ENCODE peak calls at places on chromosomes 13 and 19, in nine cellular contexts. L, B, K, Q, J, U, G, V and R are unnamed samples.

GRCh38 chr19:38047048-38047435 is 140.0 kb downstream of the SIPA1L3 start:
- DNase-seq in G (no peak), Q (peak; percentile 29), K (no peak), B (no peak), V (no peak), U (no peak), L (no peak), J (no peak), R (no peak)

GRCh38 chr13:71017607-71018006 is 849.4 kb downstream of the DACH1 start:
- DNase-seq in Q (no peak), K (no peak), L (no peak), U (no peak), G (no peak), V (no peak), J (no peak), B (no peak), R (no peak)

GRCh38 chr13:32955881-32956594 is 60.2 kb upstream of the KL start:
- DNase-seq in B (no peak), K (no peak), V (no peak), G (no peak), Q (no peak), J (no peak), U (no peak), L (no peak), R (no peak)

GRCh38 chr13:81874681-81875661 is 1534.0 kb upstream of the SPRY2 start:
- DNase-seq in L (no peak), Q (no peak), K (no peak), U (no peak), B (no peak), V (no peak), J (no peak), G (no peak), R (no peak)

GRCh38 chr13:39201075-39201630 is 162.9 kb downstream of the NHLRC3 start:
- DNase-seq in V (no peak), J (no peak), K (no peak), B (no peak), G (peak; percentile 56), Q (no peak), L (no peak), U (no peak), R (no peak)

GRCh38 chr19:7619671-7620441 is 9.5 kb downstream of the XAB2 start:
- DNase-seq in U (no peak), V (no peak), B (no peak), L (no peak), Q (no peak), K (no peak), G (peak; percentile 68), J (no peak), R (no peak)

GRCh38 chr13:85013006-85013405 is 786.2 kb downstream of the SLITRK6 start:
- DNase-seq in G (no peak), V (no peak), K (no peak), J (no peak), L (no peak), B (no peak), U (no peak), Q (no peak), R (no peak)

GRCh38 chr19:29260477-29261317 is 47.7 kb upstream of the UQCRFS1 start:
- DNase-seq in K (no peak), G (no peak), Q (peak; percentile 5), J (no peak), B (no peak), V (peak; percentile 23), U (peak; percentile 4), L (peak; percentile 44), R (peak; percentile 18)

GRCh38 chr19:53553865-53554791 is 16.2 kb downstream of the ZNF331 start:
- DNase-seq in V (no peak), Q (peak; percentile 85), U (peak; percentile 93), L (no peak), G (peak; percentile 95), K (peak; percentile 92), J (peak; percentile 68), B (peak; percentile 93), R (peak; percentile 86)

GRCh38 chr19:24051516-24051915 is 35.5 kb upstream of the ZNF254 start:
- DNase-seq in U (no peak), K (no peak), J (no peak), V (no peak), B (no peak), G (no peak), Q (no peak), L (no peak), R (no peak)

GRCh38 chr19:8367327-8368001 is 3.5 kb downstream of the ANGPTL4 start:
- DNase-seq in V (no peak), G (peak; percentile 96), Q (no peak), U (peak; percentile 98), J (peak; percentile 96), L (no peak), B (no peak), K (peak; percentile 81), R (no peak)

GRCh38 chr19:38197937-38198704 is 25.9 kb downstream of the DPF1 start:
- DNase-seq in V (no peak), Q (no peak), U (no peak), J (no peak), K (no peak), L (no peak), B (no peak), G (no peak), R (no peak)

GRCh38 chr19:35365303-35365702 is 5.6 kb upstream of the GPR42 start:
- DNase-seq in G (no peak), L (no peak), Q (no peak), J (no peak), K (no peak), V (no peak), U (no peak), B (no peak), R (no peak)

GRCh38 chr19:58440556-58440955 is 603 bp upstream of the ZNF132 start:
- DNase-seq in K (no peak), U (no peak), J (no peak), V (no peak), L (no peak), G (no peak), Q (no peak), B (no peak), R (no peak)

GRCh38 chr19:3108775-3109174 is 14.6 kb downstream of the GNA11 start:
- DNase-seq in U (peak; percentile 50), J (peak; percentile 18), L (peak; percentile 73), G (peak; percentile 78), K (peak; percentile 78), Q (peak; percentile 67), B (peak; percentile 38), V (peak; percentile 56), R (peak; percentile 56)

GRCh38 chr19:41501854-41502253 is 58.9 kb downstream of the ERICH4 start:
- DNase-seq in J (no peak), V (no peak), L (no peak), U (no peak), G (no peak), Q (no peak), B (no peak), K (no peak), R (no peak)

GRCh38 chr19:46830864-46831263 is 19.8 kb downstream of the AP2S1 start:
- DNase-seq in L (no peak), J (no peak), B (no peak), G (no peak), Q (no peak), K (no peak), V (no peak), U (peak; percentile 50), R (no peak)

GRCh38 chr13:61664821-61665705 is 249.4 kb upstream of the PCDH20 start:
- DNase-seq in V (no peak), K (no peak), B (no peak), Q (no peak), L (no peak), J (no peak), G (no peak), U (no peak), R (no peak)

GRCh38 chr19:4976412-4977298 is 7.7 kb downstream of the KDM4B start:
- DNase-seq in B (no peak), V (no peak), G (peak; percentile 87), U (peak; percentile 98), K (peak; percentile 88), Q (no peak), J (peak; percentile 91), L (peak; percentile 88), R (no peak)

GRCh38 chr19:38656171-38656981 is 8.9 kb downstream of the ACTN4 start:
- DNase-seq in L (no peak), J (no peak), G (no peak), Q (no peak), V (no peak), B (peak; percentile 30), K (no peak), U (peak; percentile 63), R (no peak)

GRCh38 chr13:101474419-101474957 is 22.0 kb downstream of the ITGBL1 start:
- DNase-seq in K (no peak), L (no peak), Q (no peak), B (no peak), G (peak; percentile 56), V (no peak), J (peak; percentile 90), U (peak; percentile 91), R (no peak)

GRCh38 chr13:27658569-27658968 is 36.9 kb downstream of the POLR1D start:
- DNase-seq in J (no peak), K (no peak), Q (no peak), L (no peak), B (no peak), V (no peak), U (peak; percentile 60), G (no peak), R (no peak)

GRCh38 chr13:85278851-85279250 is 520.4 kb downstream of the SLITRK6 start:
- DNase-seq in J (no peak), G (no peak), K (no peak), V (no peak), L (no peak), Q (no peak), B (no peak), U (no peak), R (no peak)

GRCh38 chr19:55484571-55485438 is at the start of gene NAT14:
- DNase-seq in L (peak; percentile 98), G (peak; percentile 87), J (no peak), Q (peak; percentile 69), B (peak; percentile 32), K (no peak), U (peak; percentile 48), V (peak; percentile 76), R (peak; percentile 62)

GRCh38 chr19:6126335-6126974 is 9.0 kb upstream of the ACSBG2 start:
- DNase-seq in K (no peak), Q (no peak), U (peak; percentile 71), B (no peak), G (no peak), V (no peak), J (peak; percentile 23), L (peak; percentile 39), R (no peak)

GRCh38 chr13:20848203-20848602 is 54.3 kb downstream of the XPO4 start:
- DNase-seq in K (no peak), G (no peak), J (no peak), U (no peak), V (no peak), Q (no peak), L (no peak), B (no peak), R (no peak)

GRCh38 chr13:79663977-79664636 is 183.2 kb downstream of the NDFIP2 start:
- DNase-seq in V (no peak), G (no peak), J (no peak), L (no peak), B (no peak), K (no peak), U (no peak), Q (no peak), R (no peak)

GRCh38 chr13:24389506-24389905 is 80.1 kb downstream of the C1QTNF9 start:
- DNase-seq in J (no peak), G (no peak), Q (no peak), U (no peak), B (no peak), V (no peak), L (no peak), K (no peak), R (no peak)

GRCh38 chr19:12293771-12294307 is 844 bp downstream of the ZNF44 start:
- DNase-seq in L (peak; percentile 69), B (peak; percentile 52), U (peak; percentile 46), K (peak; percentile 94), J (no peak), G (peak; percentile 79), Q (peak; percentile 35), V (peak; percentile 86), R (peak; percentile 69)

GRCh38 chr13:51971520-51972426 is 39.5 kb downstream of the ATP7B start:
- DNase-seq in B (no peak), V (no peak), U (no peak), G (no peak), Q (no peak), L (no peak), K (no peak), J (no peak), R (no peak)

GRCh38 chr13:50030315-50030714 is 15.1 kb downstream of the KCNRG start:
- DNase-seq in L (no peak), U (peak; percentile 29), V (no peak), J (no peak), B (no peak), Q (no peak), K (no peak), G (no peak), R (no peak)